ENCODE peak calls at places on chromosomes 12 and 14, in five cellular contexts. One of them, this sample, is unnamed. For H3K4me1, the result is how much of the 10 kb centered on the place peaks cover.

GRCh38 chr12:91877022-91877421 is 268.6 kb downstream of the BTG1 start:
- DNase-seq in PC-3: no peak
- DNase-seq in SK-N-SH: no peak
- DNase-seq in body of pancreas: peak
- DNase-seq in upper lobe of right lung: peak
- DNase-seq in this sample: peak

GRCh38 chr12:57726151-57726883 is 12.2 kb downstream of the AGAP2 start:
- DNase-seq in PC-3: peak
- DNase-seq in SK-N-SH: peak
- DNase-seq in body of pancreas: peak
- DNase-seq in upper lobe of right lung: peak
- DNase-seq in this sample: peak

GRCh38 chr12:131116437-131117117 is 162.9 kb downstream of the ADGRD1 start:
- DNase-seq in PC-3: peak
- DNase-seq in SK-N-SH: peak
- DNase-seq in body of pancreas: no peak
- DNase-seq in upper lobe of right lung: no peak
- DNase-seq in this sample: peak

GRCh38 chr14:58560208-58560607 is 77.6 kb upstream of the DACT1 start:
- DNase-seq in PC-3: peak
- DNase-seq in SK-N-SH: no peak
- DNase-seq in body of pancreas: no peak
- DNase-seq in upper lobe of right lung: no peak
- DNase-seq in this sample: no peak

GRCh38 chr12:50283924-50284236 is 560 bp upstream of the LIMA1 start:
- DNase-seq in PC-3: no peak
- DNase-seq in SK-N-SH: no peak
- DNase-seq in body of pancreas: peak
- DNase-seq in upper lobe of right lung: no peak
- DNase-seq in this sample: no peak

GRCh38 chr12:113439606-113440030 is 17.4 kb downstream of the SDSL start:
- DNase-seq in PC-3: peak
- DNase-seq in SK-N-SH: peak
- DNase-seq in body of pancreas: peak
- DNase-seq in upper lobe of right lung: no peak
- DNase-seq in this sample: peak

GRCh38 chr12:92278378-92278828 is 132.8 kb upstream of the BTG1 start:
- DNase-seq in PC-3: no peak
- DNase-seq in SK-N-SH: no peak
- DNase-seq in body of pancreas: no peak
- DNase-seq in upper lobe of right lung: no peak
- DNase-seq in this sample: no peak

GRCh38 chr14:104107611-104108569 is 22.4 kb downstream of the ASPG start:
- DNase-seq in PC-3: peak
- DNase-seq in SK-N-SH: peak
- DNase-seq in body of pancreas: peak
- DNase-seq in upper lobe of right lung: peak
- DNase-seq in this sample: peak

GRCh38 chr12:57066245-57066644 is 12.3 kb downstream of the NEMP1 start:
- DNase-seq in PC-3: no peak
- DNase-seq in SK-N-SH: no peak
- DNase-seq in body of pancreas: no peak
- DNase-seq in upper lobe of right lung: no peak
- DNase-seq in this sample: no peak

GRCh38 chr14:56482306-56482705 is 97.3 kb upstream of the TMEM260 start:
- DNase-seq in PC-3: peak
- DNase-seq in SK-N-SH: no peak
- DNase-seq in body of pancreas: peak
- DNase-seq in upper lobe of right lung: no peak
- DNase-seq in this sample: peak
- TF ChIP-seq CTCF in PC-3: peak
- TF ChIP-seq CTCF in SK-N-SH: no peak
- TF ChIP-seq CTCF in body of pancreas: peak
- TF ChIP-seq CTCF in upper lobe of right lung: no peak
- TF ChIP-seq CTCF in this sample: peak

GRCh38 chr12:128486951-128487350 is 220.0 kb downstream of the TMEM132C start:
- DNase-seq in PC-3: no peak
- DNase-seq in SK-N-SH: no peak
- DNase-seq in body of pancreas: peak
- DNase-seq in upper lobe of right lung: no peak
- DNase-seq in this sample: no peak
- H3K27ac ChIP-seq in PC-3: no peak
- H3K27ac ChIP-seq in SK-N-SH: no peak
- H3K27ac ChIP-seq in body of pancreas: no peak
- H3K27ac ChIP-seq in upper lobe of right lung: no peak
- H3K27ac ChIP-seq in this sample: no peak

GRCh38 chr12:123064356-123064755 is 83.9 kb downstream of the ARL6IP4 start:
- DNase-seq in PC-3: no peak
- DNase-seq in SK-N-SH: no peak
- DNase-seq in body of pancreas: no peak
- DNase-seq in upper lobe of right lung: no peak
- DNase-seq in this sample: no peak
- H3K4me1 ChIP-seq in PC-3: under half
- H3K4me1 ChIP-seq in SK-N-SH: under half
- H3K4me1 ChIP-seq in body of pancreas: under half
- H3K4me1 ChIP-seq in upper lobe of right lung: half or more
- H3K4me1 ChIP-seq in this sample: under half

GRCh38 chr12:106173442-106173841 is 34.7 kb upstream of the NUAK1 start:
- DNase-seq in PC-3: no peak
- DNase-seq in SK-N-SH: no peak
- DNase-seq in body of pancreas: no peak
- DNase-seq in upper lobe of right lung: no peak
- DNase-seq in this sample: no peak

GRCh38 chr12:106179086-106179485 is 40.3 kb upstream of the NUAK1 start:
- DNase-seq in PC-3: no peak
- DNase-seq in SK-N-SH: no peak
- DNase-seq in body of pancreas: peak
- DNase-seq in upper lobe of right lung: no peak
- DNase-seq in this sample: peak

GRCh38 chr12:106174876-106175275 is 36.1 kb upstream of the NUAK1 start:
- DNase-seq in PC-3: no peak
- DNase-seq in SK-N-SH: no peak
- DNase-seq in body of pancreas: no peak
- DNase-seq in upper lobe of right lung: no peak
- DNase-seq in this sample: no peak

GRCh38 chr12:106181416-106182114 is 42.8 kb upstream of the NUAK1 start:
- DNase-seq in PC-3: no peak
- DNase-seq in SK-N-SH: no peak
- DNase-seq in body of pancreas: no peak
- DNase-seq in upper lobe of right lung: no peak
- DNase-seq in this sample: peak

GRCh38 chr12:106178582-106178981 is 39.8 kb upstream of the NUAK1 start:
- DNase-seq in PC-3: peak
- DNase-seq in SK-N-SH: no peak
- DNase-seq in body of pancreas: no peak
- DNase-seq in upper lobe of right lung: no peak
- DNase-seq in this sample: peak
- TF ChIP-seq CTCF in PC-3: no peak
- TF ChIP-seq CTCF in SK-N-SH: no peak
- TF ChIP-seq CTCF in body of pancreas: no peak
- TF ChIP-seq CTCF in upper lobe of right lung: no peak
- TF ChIP-seq CTCF in this sample: no peak

GRCh38 chr12:128586630-128587029 is 237.1 kb downstream of the SLC15A4 start:
- DNase-seq in PC-3: no peak
- DNase-seq in SK-N-SH: no peak
- DNase-seq in body of pancreas: no peak
- DNase-seq in upper lobe of right lung: no peak
- DNase-seq in this sample: peak

GRCh38 chr12:128578045-128578444 is 245.7 kb downstream of the SLC15A4 start:
- DNase-seq in PC-3: no peak
- DNase-seq in SK-N-SH: no peak
- DNase-seq in body of pancreas: no peak
- DNase-seq in upper lobe of right lung: no peak
- DNase-seq in this sample: no peak

GRCh38 chr12:128587918-128588317 is 235.8 kb downstream of the SLC15A4 start:
- DNase-seq in PC-3: no peak
- DNase-seq in SK-N-SH: no peak
- DNase-seq in body of pancreas: no peak
- DNase-seq in upper lobe of right lung: no peak
- DNase-seq in this sample: no peak

GRCh38 chr12:128583453-128583852 is 240.3 kb downstream of the SLC15A4 start:
- DNase-seq in PC-3: no peak
- DNase-seq in SK-N-SH: peak
- DNase-seq in body of pancreas: no peak
- DNase-seq in upper lobe of right lung: no peak
- DNase-seq in this sample: peak
- H3K27ac ChIP-seq in PC-3: no peak
- H3K27ac ChIP-seq in SK-N-SH: no peak
- H3K27ac ChIP-seq in body of pancreas: no peak
- H3K27ac ChIP-seq in upper lobe of right lung: no peak
- H3K27ac ChIP-seq in this sample: no peak

GRCh38 chr12:120542166-120542565 is 8.0 kb downstream of the RNF10 start:
- DNase-seq in PC-3: no peak
- DNase-seq in SK-N-SH: no peak
- DNase-seq in body of pancreas: no peak
- DNase-seq in upper lobe of right lung: no peak
- DNase-seq in this sample: no peak
- H3K4me1 ChIP-seq in PC-3: half or more
- H3K4me1 ChIP-seq in SK-N-SH: under half
- H3K4me1 ChIP-seq in body of pancreas: half or more
- H3K4me1 ChIP-seq in upper lobe of right lung: half or more
- H3K4me1 ChIP-seq in this sample: under half

GRCh38 chr14:63453443-63453936 is 89.7 kb downstream of the PPP2R5E start:
- DNase-seq in PC-3: no peak
- DNase-seq in SK-N-SH: no peak
- DNase-seq in body of pancreas: no peak
- DNase-seq in upper lobe of right lung: no peak
- DNase-seq in this sample: no peak

GRCh38 chr14:63457498-63457897 is 85.7 kb downstream of the PPP2R5E start:
- DNase-seq in PC-3: no peak
- DNase-seq in SK-N-SH: no peak
- DNase-seq in body of pancreas: peak
- DNase-seq in upper lobe of right lung: no peak
- DNase-seq in this sample: no peak

GRCh38 chr14:63454436-63454835 is 88.7 kb downstream of the PPP2R5E start:
- DNase-seq in PC-3: no peak
- DNase-seq in SK-N-SH: no peak
- DNase-seq in body of pancreas: no peak
- DNase-seq in upper lobe of right lung: no peak
- DNase-seq in this sample: no peak

GRCh38 chr14:63452796-63453195 is 90.4 kb downstream of the PPP2R5E start:
- DNase-seq in PC-3: no peak
- DNase-seq in SK-N-SH: no peak
- DNase-seq in body of pancreas: no peak
- DNase-seq in upper lobe of right lung: no peak
- DNase-seq in this sample: no peak

DNA sequence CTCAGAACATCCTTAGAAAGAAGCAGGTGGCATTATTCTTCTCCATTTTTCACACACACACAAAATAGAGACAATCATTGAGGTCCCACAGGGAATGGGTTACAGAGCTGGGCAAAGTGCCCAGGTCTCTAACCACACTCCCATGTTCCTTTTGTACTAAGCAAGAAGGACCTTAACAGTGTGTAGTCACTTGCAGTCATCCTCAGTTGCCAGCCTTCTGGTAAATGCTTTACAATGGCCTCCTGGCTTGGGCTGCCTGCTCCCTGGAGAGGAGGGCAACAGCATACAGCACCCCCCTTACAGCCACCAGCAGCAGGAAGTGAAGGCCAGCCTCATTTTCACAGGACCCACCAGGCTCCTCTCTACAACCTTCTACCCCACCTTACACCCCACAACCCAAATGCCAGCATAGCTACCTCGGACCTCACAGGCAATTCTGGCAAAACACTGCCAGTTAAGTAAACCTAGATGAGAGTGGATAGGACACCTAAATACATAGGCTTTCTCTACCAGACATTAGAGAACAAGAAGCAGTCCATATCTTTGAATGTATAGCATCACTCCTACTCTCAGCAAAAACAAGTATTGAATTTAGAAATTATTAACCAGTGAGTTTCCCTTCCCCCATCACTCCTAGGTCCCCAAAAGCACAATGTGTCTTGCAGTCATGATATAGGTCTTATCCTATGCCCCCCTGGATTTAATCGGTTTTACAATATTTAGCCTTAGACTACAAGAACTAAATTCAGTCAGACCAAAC is 88.1 kb downstream of the PPP2R5E start:
- DNase-seq in PC-3: peak
- DNase-seq in SK-N-SH: no peak
- DNase-seq in body of pancreas: peak
- DNase-seq in upper lobe of right lung: no peak
- DNase-seq in this sample: no peak
- TF ChIP-seq CTCF in PC-3: no peak
- TF ChIP-seq CTCF in SK-N-SH: no peak
- TF ChIP-seq CTCF in body of pancreas: no peak
- TF ChIP-seq CTCF in upper lobe of right lung: no peak
- TF ChIP-seq CTCF in this sample: no peak

DNA sequence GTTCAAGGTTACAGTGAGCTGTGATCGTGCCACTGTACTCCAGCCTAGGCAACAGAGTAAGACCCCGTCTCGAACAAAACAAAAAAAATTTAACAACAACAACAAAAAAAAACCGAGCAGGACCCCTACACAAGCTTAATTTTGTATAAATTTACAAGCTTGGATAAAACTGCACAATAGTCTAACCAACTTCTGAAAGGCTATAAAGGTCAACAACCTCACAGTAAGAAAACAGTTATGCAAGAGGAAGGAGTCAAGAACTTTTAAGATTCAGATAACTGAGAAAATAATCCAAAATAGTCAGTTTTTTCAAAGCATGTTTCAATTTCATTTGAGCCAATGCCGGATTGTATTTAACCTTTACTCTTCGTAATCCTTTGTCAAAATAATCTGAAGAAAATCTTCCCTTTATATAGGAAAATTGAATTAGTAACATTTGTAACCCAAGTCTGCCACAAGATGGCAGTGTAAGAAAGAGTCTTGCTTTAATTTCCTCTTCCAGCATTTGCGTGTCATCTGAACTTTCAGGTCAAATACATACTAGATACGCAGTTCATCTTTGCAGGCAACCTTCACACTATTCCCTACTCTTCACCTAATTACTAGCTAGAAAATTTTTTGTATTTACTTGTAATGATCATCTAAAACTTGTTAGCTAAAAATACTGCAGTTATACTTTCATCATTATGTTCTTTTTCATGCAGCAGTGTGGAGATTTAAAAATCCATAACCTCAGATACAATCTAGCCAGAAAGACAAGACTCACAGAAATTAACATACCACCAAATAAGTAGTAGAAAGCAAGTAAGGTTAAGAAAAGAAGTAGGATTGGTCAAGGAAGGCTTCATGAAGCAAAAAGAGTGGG is 5.8 kb downstream of the CCNB1IP1 start:
- DNase-seq in PC-3: peak
- DNase-seq in SK-N-SH: peak
- DNase-seq in body of pancreas: no peak
- DNase-seq in upper lobe of right lung: no peak
- DNase-seq in this sample: no peak
- H3K27ac ChIP-seq in PC-3: no peak
- H3K27ac ChIP-seq in SK-N-SH: peak
- H3K27ac ChIP-seq in body of pancreas: peak
- H3K27ac ChIP-seq in upper lobe of right lung: peak
- H3K27ac ChIP-seq in this sample: no peak